ENCODE peak calls at places on chromosomes 5 and 9, in eight cellular contexts. R is T1000; Z is psoas muscle; P is stimulated activated CD4-positive, alpha-beta T cell treated with anti-CD3 and anti-CD28 coated beads, Interleukin-4, amount 100 ng/mL, for 24 hours; Y is left ventricle myocardium superior; U is NCI-H1436 treated with DMSO at 0.1 percent for 48 hours; X is activated CD8-positive, alpha-beta T cell treated with anti-CD3 and anti-CD28 coated beads for 36 hours; A is T-cell. M is an unnamed sample.

GRCh38 chr5:53917095-53917494 is 356.7 kb downstream of the NDUFS4 start:
- DNase-seq in P (no peak), Y (no peak), R (no peak), U (no peak), A (no peak), Z (no peak), X (no peak), M (no peak)

GRCh38 chr9:134204991-134205578 is 40.7 kb upstream of the RNU6ATAC start:
- DNase-seq in R (no peak), Y (peak), U (no peak), X (no peak), A (no peak), Z (peak), P (no peak), M (no peak)

GRCh38 chr9:4417578-4418325 is 72.5 kb upstream of the SLC1A1 start:
- DNase-seq in A (no peak), P (no peak), U (no peak), Z (no peak), X (no peak), R (no peak), Y (no peak), M (no peak)

GRCh38 chr5:64323591-64323990 is 157.9 kb downstream of the RNF180 start:
- DNase-seq in A (no peak), Y (no peak), R (no peak), P (no peak), X (no peak), U (no peak), Z (no peak), M (no peak)

GRCh38 chr9:92709240-92709639 is 39.3 kb upstream of the IPPK start:
- DNase-seq in A (no peak), X (no peak), Y (no peak), P (no peak), U (no peak), Z (no peak), R (no peak), M (no peak)

GRCh38 chr5:127080001-127080478 is 6.7 kb upstream of the C5orf63 start:
- DNase-seq in A (no peak), R (no peak), Y (no peak), P (no peak), X (no peak), Z (no peak), U (no peak), M (no peak)

GRCh38 chr9:18349530-18349929 is 124.4 kb upstream of the ADAMTSL1 start:
- DNase-seq in A (no peak), P (no peak), Z (no peak), X (no peak), U (no peak), Y (no peak), R (no peak), M (no peak)

GRCh38 chr5:72144762-72145161 is 37.5 kb downstream of the MAP1B start:
- DNase-seq in P (no peak), R (no peak), X (no peak), U (no peak), Y (no peak), A (no peak), Z (no peak), M (no peak)

GRCh38 chr9:93958875-93959682 is 3.9 kb upstream of the BARX1 start:
- DNase-seq in Y (no peak), P (no peak), A (no peak), Z (no peak), X (peak), R (no peak), U (no peak), M (no peak)

GRCh38 chr9:21933865-21934264 is 60.3 kb downstream of the CDKN2A start:
- DNase-seq in U (no peak), P (no peak), R (no peak), Y (no peak), Z (no peak), X (no peak), A (no peak), M (no peak)

GRCh38 chr9:113566011-113566711 is 102.6 kb downstream of the RGS3 start:
- DNase-seq in X (no peak), U (no peak), A (no peak), Z (no peak), R (no peak), Y (peak), P (no peak), M (no peak)

GRCh38 chr9:129211686-129212085 is 33.6 kb upstream of the IER5L start:
- DNase-seq in A (no peak), Y (no peak), R (no peak), U (no peak), P (no peak), X (no peak), Z (no peak), M (no peak)

GRCh38 chr5:42317575-42317974 is 105.7 kb upstream of the GHR start:
- DNase-seq in Y (no peak), Z (no peak), X (no peak), A (no peak), R (no peak), U (no peak), P (no peak), M (no peak)

GRCh38 chr5:16518606-16519005 is 53.0 kb upstream of the ZNF622 start:
- DNase-seq in A (no peak), Z (no peak), P (no peak), X (no peak), R (no peak), U (no peak), Y (no peak), M (no peak)

GRCh38 chr9:87271696-87272477 is 225.8 kb upstream of the DAPK1 start:
- DNase-seq in Y (no peak), A (no peak), U (no peak), R (no peak), X (no peak), P (no peak), Z (no peak), M (no peak)

GRCh38 chr9:136578915-136579637 is 33.2 kb upstream of the NOTCH1 start:
- DNase-seq in Z (peak), R (peak), Y (peak), A (no peak), X (peak), U (no peak), P (no peak), M (no peak)